ENCODE peak calls at places on chromosomes 1 and 21, in seven cellular contexts. Y is pancreas, M is left ventricle myocardium inferior, H is endodermal cell, G is right cardiac atrium, C is upper lobe of right lung, P is dorsolateral prefrontal cortex. T is an unnamed sample.

GRCh38 chr1:82388679-82389078 is 587.9 kb downstream of the ADGRL2 start:
- DNase-seq in Y (no peak), M (no peak), H (no peak), G (no peak), C (no peak), P (no peak), T (no peak)

GRCh38 chr1:156970017-156970416 is 49.6 kb downstream of the LRRC71 start:
- DNase-seq in Y (no peak), M (no peak), H (peak), G (no peak), C (no peak), P (no peak), T (no peak)

GRCh38 chr1:88998716-88999115 is 6.3 kb upstream of the KYAT3 start:
- DNase-seq in Y (no peak), M (no peak), H (no peak), G (no peak), C (no peak), P (no peak), T (no peak)

GRCh38 chr1:153734380-153735089 is 6.7 kb downstream of the INTS3 start:
- DNase-seq in Y (no peak), M (no peak), H (no peak), G (no peak), C (no peak), P (no peak), T (no peak)

GRCh38 chr1:53619811-53620619 is 118.9 kb downstream of the GLIS1 start:
- DNase-seq in Y (no peak), M (no peak), H (peak), G (no peak), C (peak), P (peak), T (no peak)

GRCh38 chr1:224267922-224268321 is 62.0 kb downstream of the NVL start:
- DNase-seq in Y (no peak), M (no peak), H (no peak), G (no peak), C (no peak), P (no peak), T (no peak)

GRCh38 chr1:97500696-97501297 is 420.0 kb downstream of the DPYD start:
- DNase-seq in Y (no peak), M (no peak), H (no peak), G (no peak), C (no peak), P (no peak), T (no peak)

GRCh38 chr1:179476484-179476883 is 99.3 kb downstream of the NPHS2 start:
- DNase-seq in Y (no peak), M (no peak), H (no peak), G (no peak), C (no peak), P (no peak), T (no peak)

GRCh38 chr1:93399781-93400180 is 48.1 kb upstream of the FNBP1L start:
- DNase-seq in Y (no peak), M (no peak), H (no peak), G (no peak), C (no peak), P (no peak), T (no peak)

GRCh38 chr1:240091201-240091600 is 482 bp upstream of the FMN2 start:
- DNase-seq in Y (no peak), M (no peak), H (no peak), G (no peak), C (no peak), P (no peak), T (no peak)

GRCh38 chr1:226643167-226643566 is 94.6 kb downstream of the STUM start:
- DNase-seq in Y (no peak), M (peak), H (no peak), G (no peak), C (peak), P (peak), T (no peak)

GRCh38 chr1:55131801-55132200 is 83.4 kb downstream of the USP24 start:
- DNase-seq in Y (no peak), M (no peak), H (no peak), G (no peak), C (no peak), P (no peak), T (no peak)

GRCh38 chr1:91725961-91726704 is 159.8 kb downstream of the TGFBR3 start:
- DNase-seq in Y (no peak), M (no peak), H (no peak), G (no peak), C (no peak), P (no peak), T (no peak)

GRCh38 chr1:188867614-188868013 is 1610.0 kb downstream of the BRINP3 start:
- DNase-seq in Y (no peak), M (no peak), H (no peak), G (no peak), C (no peak), P (no peak), T (no peak)

GRCh38 chr1:231465051-231465450 is 43.0 kb upstream of the EGLN1 start:
- DNase-seq in Y (no peak), M (no peak), H (no peak), G (no peak), C (no peak), P (no peak), T (no peak)

GRCh38 chr1:161732319-161732718 is 11.0 kb downstream of the FCRLB start:
- DNase-seq in Y (no peak), M (no peak), H (no peak), G (no peak), C (no peak), P (no peak), T (no peak)

GRCh38 chr1:230415405-230416119 is 10.6 kb downstream of the PGBD5 start:
- DNase-seq in Y (no peak), M (no peak), H (peak), G (no peak), C (no peak), P (no peak), T (no peak)

GRCh38 chr1:192485692-192486436 is 89.7 kb upstream of the RGS1 start:
- DNase-seq in Y (peak), M (peak), H (no peak), G (peak), C (no peak), P (no peak), T (peak)

GRCh38 chr1:230375795-230376194 is 50.3 kb downstream of the PGBD5 start:
- DNase-seq in Y (no peak), M (peak), H (no peak), G (peak), C (no peak), P (peak), T (peak)

GRCh38 chr1:230153655-230154296 is 86.7 kb downstream of the GALNT2 start:
- DNase-seq in Y (no peak), M (no peak), H (no peak), G (peak), C (no peak), P (peak), T (no peak)

GRCh38 chr21:44954281-44954771 is 14.5 kb downstream of the SLX9 start:
- DNase-seq in Y (no peak), M (peak), H (no peak), G (peak), C (peak), P (no peak), T (no peak)
- H3K27ac ChIP-seq in Y (no peak), M (peak), H (no peak), G (peak), C (no peak), P (no peak), T (peak)

DNA sequence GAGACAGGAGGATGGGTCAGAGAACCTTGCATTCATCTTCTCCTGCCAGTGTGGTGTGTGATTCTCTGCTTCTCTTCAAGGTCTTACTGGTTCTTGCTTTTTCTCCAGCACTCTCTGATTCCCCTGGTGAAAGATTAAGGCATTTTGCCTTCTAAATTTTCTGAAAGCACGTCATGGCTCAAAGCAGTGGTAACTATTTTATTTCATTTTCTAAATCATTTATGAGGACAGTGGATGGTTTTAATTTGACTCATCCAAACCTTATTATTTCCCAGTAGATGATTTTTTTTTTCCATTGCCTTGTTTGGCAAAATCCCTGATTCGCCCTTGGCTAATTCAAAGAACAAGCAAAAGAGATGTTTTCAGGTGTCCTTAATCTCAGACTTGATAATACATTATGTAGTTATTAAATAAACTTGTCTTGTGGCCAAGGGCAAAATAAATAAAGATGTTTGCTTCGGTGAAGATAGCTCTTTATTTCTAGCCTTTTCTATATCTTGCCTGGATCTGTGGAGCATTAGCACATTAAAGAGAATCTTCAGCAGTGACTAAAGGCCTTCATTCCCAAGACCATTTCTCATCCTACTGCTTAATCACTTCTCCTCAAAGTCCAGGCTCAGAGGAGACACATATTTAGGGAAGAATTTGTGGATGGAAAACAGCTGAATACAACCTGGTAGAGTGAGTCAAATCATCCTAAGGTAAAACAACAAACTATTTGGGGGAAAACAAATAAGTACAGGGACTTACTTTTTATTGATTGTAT is 359.8 kb downstream of the DUSP10 start:
- DNase-seq in Y (no peak), M (no peak), H (no peak), G (no peak), C (no peak), P (no peak), T (no peak)
- H3K27ac ChIP-seq in Y (no peak), M (no peak), H (no peak), G (no peak), C (no peak), P (no peak), T (no peak)

DNA sequence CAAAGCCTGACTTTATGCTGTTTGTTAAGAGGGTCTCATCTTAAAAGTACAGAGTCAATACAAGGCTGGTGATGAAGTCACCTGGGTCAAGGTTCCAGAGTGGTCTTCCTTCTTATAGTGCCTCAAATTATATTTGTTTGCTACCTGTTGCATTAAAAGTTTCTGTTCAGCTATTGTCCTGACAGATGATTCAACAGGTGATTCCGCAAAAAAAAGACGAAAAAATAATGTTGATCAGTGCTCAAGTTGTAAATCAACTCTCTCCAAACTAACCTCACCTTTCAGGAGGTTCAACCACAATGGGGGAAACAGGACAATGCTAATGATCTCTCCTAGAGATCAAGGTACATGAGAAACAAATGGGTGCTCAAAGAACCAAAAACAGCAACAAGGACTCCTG is 35.7 kb downstream of the HSF2BP start:
- DNase-seq in Y (no peak), M (no peak), H (no peak), G (no peak), C (no peak), P (no peak), T (no peak)
- H3K27ac ChIP-seq in Y (no peak), M (no peak), H (no peak), G (no peak), C (no peak), P (no peak), T (no peak)

GRCh38 chr1:109508873-109509175 is 703 bp downstream of the AMIGO1 start:
- DNase-seq in Y (no peak), M (no peak), H (no peak), G (no peak), C (no peak), P (no peak), T (no peak)

GRCh38 chr1:109509176-109510134 is at the start of gene AMIGO1:
- DNase-seq in Y (peak), M (peak), H (peak), G (peak), C (peak), P (no peak), T (peak)

GRCh38 chr1:109503935-109504334 is 5.6 kb downstream of the AMIGO1 start:
- DNase-seq in Y (no peak), M (no peak), H (no peak), G (no peak), C (no peak), P (no peak), T (no peak)

GRCh38 chr1:109504974-109505373 is 4.6 kb downstream of the AMIGO1 start:
- DNase-seq in Y (no peak), M (no peak), H (no peak), G (no peak), C (no peak), P (no peak), T (no peak)

GRCh38 chr1:109508001-109508872 is 1.3 kb downstream of the AMIGO1 start:
- DNase-seq in Y (no peak), M (no peak), H (no peak), G (no peak), C (no peak), P (no peak), T (no peak)
- H3K27ac ChIP-seq in Y (no peak), M (peak), H (no peak), G (no peak), C (no peak), P (peak), T (no peak)

T was measured in heart left ventricle.